ENCODE peak calls at places on chromosomes 5 and 9, in nine cellular contexts. M, A, Y, D, F, U, J, O and R are unnamed samples. For H3K4me1, the result is how much of the 10 kb centered on the place peaks cover.

GRCh38 chr9:15738011-15738410 is 185.2 kb downstream of the CCDC171 start:
- DNase-seq in M (peak), A (no peak), Y (no peak), D (no peak), F (no peak), U (peak), J (no peak), O (no peak), R (no peak)

GRCh38 chr9:18350036-18350435 is 123.9 kb upstream of the ADAMTSL1 start:
- DNase-seq in M (no peak), A (no peak), Y (no peak), D (no peak), F (no peak), U (no peak), J (no peak), O (no peak), R (no peak)

GRCh38 chr9:129570450-129571297 is 50.2 kb downstream of the C9orf50 start:
- DNase-seq in M (peak), A (peak), Y (peak), D (no peak), F (peak), U (peak), J (peak), O (peak), R (no peak)

GRCh38 chr9:106110483-106110882 is 416.1 kb downstream of the TMEM38B start:
- DNase-seq in M (no peak), A (no peak), Y (no peak), D (no peak), F (no peak), U (no peak), J (no peak), O (no peak), R (no peak)

GRCh38 chr5:173050791-173051190 is 5.4 kb upstream of the CREBRF start:
- DNase-seq in M (peak), A (no peak), Y (no peak), D (no peak), F (no peak), U (no peak), J (no peak), O (no peak), R (no peak)

GRCh38 chr5:1235379-1235778 is 10.2 kb downstream of the SLC6A18 start:
- DNase-seq in M (no peak), A (peak), Y (no peak), D (no peak), F (no peak), U (peak), J (no peak), O (no peak), R (no peak)

GRCh38 chr5:158763217-158763616 is 336.5 kb downstream of the EBF1 start:
- DNase-seq in M (no peak), A (no peak), Y (no peak), D (no peak), F (no peak), U (no peak), J (no peak), O (no peak), R (no peak)

GRCh38 chr9:129141066-129142041 is 30.1 kb downstream of the PTPA start:
- DNase-seq in M (peak), A (peak), Y (no peak), D (peak), F (peak), U (peak), J (peak), O (no peak), R (no peak)

GRCh38 chr9:88425538-88425950 is 37.3 kb downstream of the SPIN1 start:
- DNase-seq in M (peak), A (no peak), Y (peak), D (no peak), F (no peak), U (peak), J (no peak), O (no peak), R (no peak)

GRCh38 chr5:97375959-97376358 is 192.9 kb upstream of the RIOK2 start:
- DNase-seq in M (no peak), A (no peak), Y (no peak), D (no peak), F (no peak), U (no peak), J (no peak), O (no peak), R (no peak)

GRCh38 chr9:20271107-20271506 is 351.2 kb downstream of the MLLT3 start:
- DNase-seq in M (peak), A (no peak), Y (no peak), D (no peak), F (no peak), U (peak), J (no peak), O (no peak), R (peak)

GRCh38 chr5:15823413-15823812 is 323.4 kb downstream of the FBXL7 start:
- DNase-seq in M (peak), A (no peak), Y (no peak), D (no peak), F (no peak), U (no peak), J (peak), O (no peak), R (no peak)

GRCh38 chr9:96279927-96280326 is 22.0 kb downstream of the HSD17B3 start:
- DNase-seq in M (no peak), A (no peak), Y (peak), D (no peak), F (no peak), U (no peak), J (no peak), O (no peak), R (no peak)

GRCh38 chr5:24714757-24715156 is 70.0 kb upstream of the CDH10 start:
- DNase-seq in M (no peak), A (no peak), Y (no peak), D (no peak), F (no peak), U (peak), J (peak), O (no peak), R (no peak)

GRCh38 chr5:94228791-94229190 is 389.6 kb downstream of the KIAA0825 start:
- DNase-seq in M (peak), A (no peak), Y (no peak), D (no peak), F (no peak), U (no peak), J (no peak), O (no peak), R (no peak)

GRCh38 chr5:14946813-14947640 is 75.4 kb upstream of the ANKH start:
- DNase-seq in M (peak), A (no peak), Y (peak), D (peak), F (peak), U (peak), J (no peak), O (no peak), R (peak)

GRCh38 chr5:88515881-88516819 is 247.5 kb upstream of the TMEM161B start:
- DNase-seq in M (no peak), A (no peak), Y (no peak), D (no peak), F (no peak), U (no peak), J (peak), O (no peak), R (no peak)

GRCh38 chr5:158700997-158701391 is 398.7 kb downstream of the EBF1 start:
- DNase-seq in M (no peak), A (no peak), Y (no peak), D (no peak), F (peak), U (no peak), J (no peak), O (no peak), R (no peak)

GRCh38 chr9:93721417-93721965 is 145.1 kb downstream of the PHF2 start:
- DNase-seq in M (no peak), A (no peak), Y (no peak), D (no peak), F (no peak), U (no peak), J (no peak), O (no peak), R (no peak)

GRCh38 chr9:95055851-95056551 is 261.5 kb downstream of the FANCC start:
- DNase-seq in M (peak), A (no peak), Y (peak), D (no peak), F (no peak), U (peak), J (peak), O (peak), R (no peak)

GRCh38 chr5:157594237-157594636 is 18.7 kb upstream of the ADAM19 start:
- DNase-seq in M (no peak), A (no peak), Y (no peak), D (no peak), F (no peak), U (no peak), J (no peak), O (no peak), R (no peak)
- H3K27ac ChIP-seq in M (no peak), A (no peak), Y (no peak), D (no peak), F (no peak), U (no peak), J (no peak), O (no peak), R (no peak)

GRCh38 chr5:179033004-179033580 is 9.5 kb downstream of the ZNF879 start:
- DNase-seq in M (peak), A (no peak), Y (peak), D (no peak), F (no peak), U (no peak), J (no peak), O (no peak), R (no peak)
- H3K4me3 ChIP-seq in M (no peak), A (no peak), Y (peak), D (peak), F (no peak), U (no peak), J (no peak), O (peak), R (no peak)

GRCh38 chr9:125039544-125039943 is 98.7 kb upstream of the GOLGA1 start:
- DNase-seq in M (no peak), A (no peak), Y (no peak), D (no peak), F (no peak), U (no peak), J (no peak), O (no peak), R (no peak)
- H3K4me1 ChIP-seq in M (under half), A (under half), Y (under half), D (under half), F (under half), U (under half), J (under half), O (under half), R (under half)

GRCh38 chr5:124555179-124555578 is 191.3 kb downstream of the ZNF608 start:
- DNase-seq in M (no peak), A (no peak), Y (no peak), D (no peak), F (no peak), U (no peak), J (no peak), O (no peak), R (no peak)
- H3K27ac ChIP-seq in M (no peak), A (no peak), Y (no peak), D (no peak), F (no peak), U (no peak), J (no peak), O (peak), R (no peak)

GRCh38 chr5:181242031-181242451 is 1.7 kb downstream of the RACK1 start:
- DNase-seq in M (peak), A (no peak), Y (no peak), D (no peak), F (no peak), U (no peak), J (no peak), O (no peak), R (no peak)
- H3K4me3 ChIP-seq in M (peak), A (peak), Y (peak), D (peak), F (peak), U (peak), J (peak), O (peak), R (peak)

GRCh38 chr5:131264453-131265200 is 774 bp downstream of the CDC42SE2 start:
- DNase-seq in M (peak), A (peak), Y (peak), D (no peak), F (peak), U (peak), J (no peak), O (peak), R (peak)
- H3K4me1 ChIP-seq in M (under half), A (under half), Y (under half), D (under half), F (under half), U (under half), J (under half), O (under half), R (half or more)

DNA sequence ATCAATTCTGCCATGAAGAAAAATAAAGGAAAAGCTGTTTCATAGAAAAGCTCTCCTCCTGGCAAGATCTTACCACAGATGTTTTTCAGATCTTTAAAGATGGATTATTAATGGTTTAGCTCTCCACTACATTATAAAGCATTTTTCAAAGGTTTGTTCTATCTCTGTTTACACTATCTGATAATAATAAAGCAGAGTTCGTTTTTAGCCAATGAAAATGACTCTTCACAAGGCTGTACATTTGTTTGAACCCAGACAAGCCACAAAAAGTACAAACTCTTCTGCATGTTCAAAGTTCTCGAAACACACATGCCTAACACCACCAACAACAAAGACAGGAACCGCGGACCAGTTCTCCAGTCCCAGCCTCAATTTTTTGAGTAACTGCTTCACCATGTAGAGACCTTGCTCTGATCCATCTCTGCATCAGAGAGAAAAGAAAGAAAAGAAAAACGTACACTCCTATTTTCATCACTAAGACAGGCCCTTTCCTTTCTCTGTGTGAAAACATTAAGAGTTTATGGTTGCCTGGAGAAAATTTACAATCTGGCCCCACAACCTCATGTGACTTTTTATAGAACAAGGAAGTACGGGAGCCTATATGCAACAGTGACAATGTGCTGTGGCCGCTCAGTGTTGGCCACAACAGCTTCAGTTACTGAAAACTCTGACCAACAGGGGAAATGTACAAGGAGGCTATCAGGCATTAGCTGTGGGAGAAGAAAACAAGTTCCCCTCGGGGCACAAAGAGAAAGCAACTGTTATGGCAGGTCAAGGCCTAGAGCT is 273.1 kb upstream of the PTGER4 start:
- DNase-seq in M (no peak), A (no peak), Y (no peak), D (no peak), F (no peak), U (no peak), J (no peak), O (no peak), R (peak)
- H3K27ac ChIP-seq in M (no peak), A (no peak), Y (no peak), D (peak), F (no peak), U (no peak), J (no peak), O (no peak), R (peak)

DNA sequence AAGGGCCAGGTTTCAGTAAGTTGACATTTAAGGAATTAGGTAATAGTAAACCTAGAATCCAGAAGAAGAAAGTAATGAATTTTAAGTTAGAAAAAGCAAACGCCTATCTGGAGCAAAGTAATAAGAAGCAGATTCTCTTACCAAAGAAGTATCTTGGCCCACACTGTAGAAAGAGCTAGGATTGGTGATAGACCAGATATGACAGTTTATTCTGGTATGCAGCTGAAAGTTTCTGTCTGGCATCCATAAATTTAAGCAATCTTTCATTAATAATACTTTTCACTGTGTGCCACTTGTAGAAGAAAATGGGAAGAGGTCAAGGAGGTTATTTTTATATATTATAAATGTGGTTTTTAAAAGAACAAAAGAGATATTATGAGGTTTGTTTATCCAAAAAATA is 3.0 kb downstream of the RECK start:
- DNase-seq in M (peak), A (no peak), Y (no peak), D (no peak), F (no peak), U (no peak), J (peak), O (no peak), R (no peak)
- H3K4me3 ChIP-seq in M (peak), A (no peak), Y (no peak), D (no peak), F (no peak), U (no peak), J (no peak), O (no peak), R (no peak)

GRCh38 chr5:65828507-65828906 is 97.9 kb upstream of the ERBIN start:
- DNase-seq in M (peak), A (no peak), Y (no peak), D (no peak), F (no peak), U (no peak), J (peak), O (no peak), R (no peak)
- H3K4me1 ChIP-seq in M (under half), A (under half), Y (under half), D (under half), F (under half), U (under half), J (under half), O (under half), R (under half)

GRCh38 chr9:137690939-137691647 is 72.3 kb downstream of the EHMT1 start:
- DNase-seq in M (no peak), A (no peak), Y (no peak), D (no peak), F (no peak), U (no peak), J (no peak), O (no peak), R (no peak)
- H3K27ac ChIP-seq in M (no peak), A (no peak), Y (no peak), D (no peak), F (no peak), U (peak), J (no peak), O (no peak), R (no peak)